ENCODE peak calls at places on chromosomes 5 and 9, in five cellular contexts. I is kidney, D is naive B cell, S is pancreas, U is SK-N-SH. J is an unnamed sample.

GRCh38 chr9:88826651-88827245 is 164.5 kb upstream of the S1PR3 start:
- DNase-seq in I (no peak), U (no peak), D (no peak), S (no peak), J (no peak)

GRCh38 chr5:143213851-143214363 is 189.6 kb downstream of the NR3C1 start:
- DNase-seq in D (no peak), I (no peak), U (no peak), S (no peak), J (no peak)

GRCh38 chr5:52983731-52984620 is 5.2 kb upstream of the ITGA2 start:
- DNase-seq in D (no peak), S (no peak), I (no peak), U (no peak), J (no peak)

GRCh38 chr9:75979362-75979761 is 88.9 kb downstream of the PCSK5 start:
- DNase-seq in S (no peak), D (no peak), U (no peak), I (no peak), J (no peak)

GRCh38 chr5:17154211-17154996 is 63.0 kb upstream of the BASP1 start:
- DNase-seq in U (no peak), D (no peak), I (no peak), S (no peak), J (no peak)

GRCh38 chr5:77491783-77492652 is at the start of gene WDR41:
- DNase-seq in S (peak), U (peak), D (peak), I (peak), J (peak)

GRCh38 chr9:70387663-70388062 is 26.8 kb downstream of the KLF9 start:
- DNase-seq in S (no peak), U (no peak), D (no peak), I (no peak), J (peak)

GRCh38 chr5:88159591-88159990 is 109.1 kb downstream of the TMEM161B start:
- DNase-seq in D (no peak), I (no peak), S (no peak), U (no peak), J (no peak)

GRCh38 chr9:31032206-31032605 is 1352.2 kb upstream of the ACO1 start:
- DNase-seq in U (peak), I (no peak), S (no peak), D (no peak), J (no peak)

GRCh38 chr5:136084698-136085097 is 47.9 kb upstream of the SMAD5 start:
- DNase-seq in S (peak), I (no peak), D (no peak), U (no peak), J (peak)

GRCh38 chr9:137127301-137128157 is 11.4 kb upstream of the GRIN1 start:
- DNase-seq in D (peak), S (peak), I (no peak), U (no peak), J (no peak)

GRCh38 chr5:100232730-100233129 is 302.4 kb upstream of the FAM174A start:
- DNase-seq in I (no peak), S (no peak), U (no peak), D (no peak), J (no peak)

GRCh38 chr5:10546186-10546585 is 17.7 kb upstream of the ANKRD33B start:
- DNase-seq in D (no peak), U (no peak), S (no peak), I (no peak), J (no peak)

GRCh38 chr9:38127271-38127839 is 58.3 kb upstream of the SHB start:
- DNase-seq in S (no peak), D (no peak), U (no peak), I (no peak), J (no peak)

GRCh38 chr5:143676794-143677193 is 135.2 kb upstream of the HMHB1 start:
- DNase-seq in D (no peak), I (no peak), S (no peak), U (no peak), J (peak)

GRCh38 chr5:179768326-179769085 is 25.3 kb upstream of the LTC4S start:
- DNase-seq in D (no peak), U (peak), I (no peak), S (no peak), J (no peak)

GRCh38 chr9:85741112-85741874 is 461 bp downstream of the AGTPBP1 start:
- DNase-seq in D (peak), U (peak), I (peak), S (no peak), J (peak)

GRCh38 chr9:78280982-78281668 is 15.8 kb upstream of the PSAT1 start:
- DNase-seq in U (peak), I (peak), S (peak), D (no peak), J (peak)